ENCODE peak calls at places on chromosomes 7 and 10, in nine cellular contexts. R, G, V, X, D, T, B, J and O are unnamed samples.
A peak's percentile ranks its signal among the peaks of the same experiment; 100 is the strongest.

GRCh38 chr10:129888784-129889616 is 75.1 kb downstream of the EBF3 start:
- DNase-seq in G (peak; percentile 16), B (peak; percentile 37), D (no peak), X (no peak), V (peak; percentile 89), J (peak; percentile 15), T (peak; percentile 66), R (peak; percentile 25), O (no peak)

GRCh38 chr10:63798599-63799498 is 277.6 kb downstream of the REEP3 start:
- DNase-seq in B (peak; percentile 95), T (peak; percentile 93), D (peak; percentile 14), V (no peak), R (peak; percentile 32), J (peak; percentile 78), X (peak; percentile 43), G (peak; percentile 76), O (peak; percentile 25)

GRCh38 chr10:123241391-123242141 is 87.4 kb downstream of the BUB3 start:
- DNase-seq in R (no peak), D (no peak), X (no peak), G (no peak), V (no peak), J (no peak), T (peak; percentile 6), B (no peak), O (no peak)

GRCh38 chr10:96584474-96584873 is 2.3 kb downstream of the TM9SF3 start:
- DNase-seq in R (no peak), G (no peak), B (no peak), J (no peak), X (no peak), T (no peak), V (no peak), D (no peak), O (no peak)

GRCh38 chr7:35039343-35039742 is 2.1 kb upstream of the DPY19L1 start:
- DNase-seq in B (no peak), G (no peak), T (no peak), D (no peak), V (no peak), J (no peak), R (no peak), X (no peak), O (no peak)

GRCh38 chr7:29281782-29282541 is 87.4 kb downstream of the CHN2 start:
- DNase-seq in J (no peak), X (no peak), B (no peak), T (peak; percentile 59), V (peak; percentile 82), R (peak; percentile 49), D (no peak), G (no peak), O (no peak)

GRCh38 chr10:77163670-77164348 is 473.8 kb downstream of the KCNMA1 start:
- DNase-seq in D (no peak), J (peak; percentile 99), G (peak; percentile 100), T (peak; percentile 92), X (peak; percentile 92), R (peak; percentile 76), V (peak; percentile 22), B (peak; percentile 94), O (peak; percentile 95)

GRCh38 chr7:517848-518629 is 1.6 kb downstream of the PDGFA start:
- DNase-seq in V (no peak), R (peak; percentile 76), B (peak; percentile 79), X (no peak), J (peak; percentile 58), D (no peak), T (peak; percentile 83), G (peak; percentile 42), O (no peak)

GRCh38 chr7:151342811-151343210 is 1.2 kb downstream of the NUB1 start:
- DNase-seq in V (peak; percentile 32), D (no peak), X (no peak), T (no peak), G (no peak), B (no peak), J (no peak), R (no peak), O (no peak)

GRCh38 chr10:97000487-97001182 is 168.5 kb downstream of the LCOR start:
- DNase-seq in T (no peak), B (no peak), R (no peak), J (no peak), D (no peak), X (no peak), V (no peak), G (peak; percentile 70), O (no peak)

GRCh38 chr7:73742338-73742752 is 3.7 kb upstream of the ABHD11 start:
- DNase-seq in V (no peak), D (no peak), T (no peak), R (no peak), G (no peak), X (no peak), B (no peak), J (no peak), O (no peak)

GRCh38 chr7:16028103-16028502 is 341.6 kb upstream of the MEOX2 start:
- DNase-seq in R (no peak), J (peak; percentile 95), V (no peak), D (no peak), X (peak; percentile 55), T (peak; percentile 90), B (peak; percentile 94), G (peak; percentile 54), O (peak; percentile 9)

GRCh38 chr7:98474558-98474957 is 73.7 kb upstream of the BAIAP2L1 start:
- DNase-seq in D (no peak), G (no peak), J (no peak), T (no peak), R (no peak), B (peak; percentile 4), V (no peak), X (no peak), O (no peak)

DNA sequence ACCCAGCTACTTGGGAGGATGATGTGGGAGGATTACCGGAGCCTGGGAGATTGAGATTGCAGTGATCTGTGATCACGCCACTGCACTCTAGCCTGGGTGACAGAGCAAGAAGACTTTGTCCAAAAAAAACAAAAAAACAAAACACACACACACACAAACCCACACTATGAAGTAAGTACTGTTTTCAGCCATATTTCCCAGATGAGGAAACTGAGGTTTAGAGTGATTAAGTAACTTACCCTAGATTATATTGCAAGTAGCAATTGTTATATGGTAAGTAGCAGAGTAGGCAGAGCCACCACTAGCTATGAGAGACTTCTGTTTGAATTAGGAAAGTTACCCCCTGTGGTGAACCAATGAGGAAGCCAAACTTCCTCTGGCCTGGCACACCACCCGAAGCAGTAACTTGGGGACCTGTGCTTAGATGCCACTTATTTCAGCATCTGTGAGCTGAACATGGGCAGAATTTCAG is 61.9 kb downstream of the MCU start:
- DNase-seq in X (no peak), R (no peak), B (no peak), D (no peak), J (no peak), G (no peak), T (no peak), V (no peak), O (no peak)
- H3K4me3 ChIP-seq in X (no peak overlapping the region), R (no peak overlapping the region), B (no peak overlapping the region), D (no peak overlapping the region), J (no peak overlapping the region), G (no peak overlapping the region), T (no peak overlapping the region), V (no peak overlapping the region), O (no peak overlapping the region)

GRCh38 chr10:104350146-104350635 is 3.4 kb upstream of the CFAP58 start:
- DNase-seq in V (peak; percentile 55), J (peak; percentile 76), B (peak; percentile 74), X (no peak), D (no peak), R (no peak), G (peak; percentile 72), T (peak; percentile 83), O (no peak)
- TF ChIP-seq CTCF in V (peak; percentile 75), J (peak; percentile 82), B (peak; percentile 73), X (peak; percentile 55), D (peak; percentile 65), R (peak; percentile 67), G (peak; percentile 81), T (peak; percentile 62), O (peak; percentile 75)

GRCh38 chr7:106313456-106313891 is 28.7 kb upstream of the NAMPT start:
- DNase-seq in G (peak; percentile 92), X (peak; percentile 48), J (peak; percentile 73), T (peak; percentile 60), V (no peak), D (no peak), R (no peak), B (peak; percentile 82), O (no peak)
- H3K4me3 ChIP-seq in G (peak overlapping the region; percentile 41), X (no peak overlapping the region), J (no peak overlapping the region), T (no peak overlapping the region), V (no peak overlapping the region), D (no peak overlapping the region), R (no peak overlapping the region), B (no peak overlapping the region), O (no peak overlapping the region)

GRCh38 chr10:14394179-14394578 is 63.5 kb upstream of the FRMD4A start:
- DNase-seq in J (no peak), B (no peak), V (no peak), R (no peak), X (no peak), G (no peak), T (no peak), D (no peak), O (no peak)

GRCh38 chr10:14391342-14391741 is 60.6 kb upstream of the FRMD4A start:
- DNase-seq in T (no peak), V (no peak), D (no peak), J (no peak), B (no peak), G (no peak), X (no peak), R (no peak), O (no peak)

GRCh38 chr10:14399641-14400040 is 68.9 kb upstream of the FRMD4A start:
- DNase-seq in R (no peak), V (no peak), D (no peak), J (no peak), X (no peak), G (no peak), T (no peak), B (peak; percentile 41), O (no peak)

GRCh38 chr10:14397069-14397468 is 66.3 kb upstream of the FRMD4A start:
- DNase-seq in T (peak; percentile 97), B (peak; percentile 99), X (peak; percentile 98), J (peak; percentile 100), V (peak; percentile 9), R (peak; percentile 66), G (peak; percentile 45), D (peak; percentile 99), O (peak; percentile 80)

DNA sequence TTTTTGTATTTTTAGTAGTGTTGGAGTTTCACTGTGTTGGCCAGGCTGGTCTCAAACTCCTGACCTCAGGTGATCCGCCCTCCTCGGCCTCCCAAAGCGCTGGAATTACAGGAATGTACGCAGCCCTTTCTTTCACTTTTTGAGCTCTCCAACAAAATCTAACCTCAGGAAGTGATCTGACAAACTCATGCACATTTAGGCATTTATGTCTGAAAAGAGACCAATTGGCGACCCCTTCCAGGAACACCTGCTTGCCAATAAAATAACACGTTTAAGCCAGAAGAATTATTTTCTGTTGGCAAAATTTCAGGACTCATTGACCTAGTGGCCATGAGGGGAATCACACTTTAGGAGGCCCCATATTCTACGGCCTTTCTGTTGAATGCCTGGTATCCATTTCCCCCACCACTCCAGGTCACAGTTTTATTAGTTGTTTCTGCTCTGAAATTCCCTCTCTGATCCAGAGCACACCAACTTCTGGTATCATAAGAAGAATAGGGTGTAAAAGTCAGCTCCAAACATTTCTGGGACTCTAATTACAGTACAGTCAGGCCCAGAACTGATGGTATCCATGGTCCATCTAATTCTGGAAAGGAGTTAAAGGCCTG is 65.8 kb upstream of the FRMD4A start:
- DNase-seq in D (peak; percentile 73), B (peak; percentile 75), R (no peak), T (peak; percentile 57), J (no peak), X (no peak), V (peak; percentile 47), G (peak; percentile 8), O (no peak)
- TF ChIP-seq CTCF in D (peak; percentile 76), B (peak; percentile 76), R (no peak), T (peak; percentile 58), J (peak; percentile 50), X (peak; percentile 67), V (peak; percentile 64), G (peak; percentile 32), O (peak; percentile 51)